ENCODE peak calls at places on chromosome X, in seven cellular contexts. One of them, this sample, is unnamed.

GRCh38 chrX:74420194-74421035 is 878 bp upstream of the SLC16A2 start:
- DNase-seq in H1: peak
- DNase-seq in mesendoderm: peak
- DNase-seq in mesenchymal stem cell: peak
- DNase-seq in neuronal stem cell: peak
- DNase-seq in IMR-90: peak
- DNase-seq in H9: peak
- DNase-seq in this sample: peak

GRCh38 chrX:14344172-14344940 is 185.0 kb upstream of the GLRA2 start:
- DNase-seq in neuronal stem cell: no peak
- DNase-seq in H1: no peak
- DNase-seq in H9: no peak
- DNase-seq in mesendoderm: no peak
- DNase-seq in mesenchymal stem cell: no peak
- DNase-seq in IMR-90: no peak
- DNase-seq in this sample: no peak

GRCh38 chrX:21373637-21374162 is 518 bp upstream of the CNKSR2 start:
- DNase-seq in H9: peak
- DNase-seq in H1: no peak
- DNase-seq in mesenchymal stem cell: no peak
- DNase-seq in IMR-90: no peak
- DNase-seq in neuronal stem cell: no peak
- DNase-seq in mesendoderm: peak
- DNase-seq in this sample: peak

GRCh38 chrX:115595049-115595448 is 34.1 kb downstream of the PLS3 start:
- DNase-seq in H9: no peak
- DNase-seq in mesendoderm: no peak
- DNase-seq in neuronal stem cell: no peak
- DNase-seq in H1: no peak
- DNase-seq in mesenchymal stem cell: no peak
- DNase-seq in IMR-90: no peak
- DNase-seq in this sample: no peak

GRCh38 chrX:18833071-18833731 is 125.8 kb downstream of the PPEF1 start:
- DNase-seq in IMR-90: peak
- DNase-seq in H9: no peak
- DNase-seq in H1: no peak
- DNase-seq in mesendoderm: no peak
- DNase-seq in mesenchymal stem cell: no peak
- DNase-seq in neuronal stem cell: no peak
- DNase-seq in this sample: peak

GRCh38 chrX:146144090-146144489 is 326.5 kb downstream of the SLITRK2 start:
- DNase-seq in mesendoderm: no peak
- DNase-seq in mesenchymal stem cell: no peak
- DNase-seq in H1: no peak
- DNase-seq in H9: no peak
- DNase-seq in IMR-90: no peak
- DNase-seq in neuronal stem cell: no peak
- DNase-seq in this sample: no peak

GRCh38 chrX:120450163-120450562 is 18.9 kb downstream of the LAMP2 start:
- DNase-seq in H1: no peak
- DNase-seq in IMR-90: no peak
- DNase-seq in neuronal stem cell: no peak
- DNase-seq in mesendoderm: peak
- DNase-seq in mesenchymal stem cell: no peak
- DNase-seq in H9: no peak
- DNase-seq in this sample: no peak

GRCh38 chrX:103453655-103454054 is 65.6 kb downstream of the RAB40A start:
- DNase-seq in IMR-90: peak
- DNase-seq in mesendoderm: no peak
- DNase-seq in mesenchymal stem cell: peak
- DNase-seq in neuronal stem cell: no peak
- DNase-seq in H9: no peak
- DNase-seq in H1: no peak
- DNase-seq in this sample: no peak

GRCh38 chrX:19672211-19672814 is 157.0 kb upstream of the MAP3K15 start:
- DNase-seq in mesendoderm: no peak
- DNase-seq in H1: no peak
- DNase-seq in IMR-90: no peak
- DNase-seq in H9: no peak
- DNase-seq in mesenchymal stem cell: no peak
- DNase-seq in neuronal stem cell: no peak
- DNase-seq in this sample: peak

GRCh38 chrX:50470103-50471031 is at the start of gene DGKK:
- DNase-seq in neuronal stem cell: peak
- DNase-seq in H1: peak
- DNase-seq in mesenchymal stem cell: no peak
- DNase-seq in H9: peak
- DNase-seq in mesendoderm: peak
- DNase-seq in IMR-90: no peak
- DNase-seq in this sample: no peak

GRCh38 chrX:129771266-129771995 is 8.3 kb upstream of the SASH3 start:
- DNase-seq in H9: no peak
- DNase-seq in neuronal stem cell: no peak
- DNase-seq in IMR-90: no peak
- DNase-seq in H1: no peak
- DNase-seq in mesendoderm: no peak
- DNase-seq in mesenchymal stem cell: no peak
- DNase-seq in this sample: no peak

GRCh38 chrX:46757593-46757992 is 1.3 kb downstream of the SLC9A7 start:
- DNase-seq in mesenchymal stem cell: no peak
- DNase-seq in IMR-90: peak
- DNase-seq in neuronal stem cell: no peak
- DNase-seq in mesendoderm: no peak
- DNase-seq in H1: no peak
- DNase-seq in H9: no peak
- DNase-seq in this sample: no peak

GRCh38 chrX:76064825-76065224 is 108.0 kb upstream of the PBDC1 start:
- DNase-seq in H1: no peak
- DNase-seq in H9: no peak
- DNase-seq in IMR-90: no peak
- DNase-seq in mesendoderm: no peak
- DNase-seq in neuronal stem cell: no peak
- DNase-seq in mesenchymal stem cell: no peak
- DNase-seq in this sample: no peak

GRCh38 chrX:64188901-64189300 is 16.6 kb downstream of the AMER1 start:
- DNase-seq in mesenchymal stem cell: no peak
- DNase-seq in H9: no peak
- DNase-seq in H1: no peak
- DNase-seq in IMR-90: no peak
- DNase-seq in mesendoderm: no peak
- DNase-seq in neuronal stem cell: no peak
- DNase-seq in this sample: no peak

GRCh38 chrX:106608016-106608415 is 3.8 kb upstream of the RADX start:
- DNase-seq in H9: no peak
- DNase-seq in mesenchymal stem cell: no peak
- DNase-seq in IMR-90: no peak
- DNase-seq in mesendoderm: peak
- DNase-seq in H1: no peak
- DNase-seq in neuronal stem cell: no peak
- DNase-seq in this sample: no peak

GRCh38 chrX:17525762-17526555 is 151.0 kb downstream of the NHS start:
- DNase-seq in mesenchymal stem cell: no peak
- DNase-seq in IMR-90: peak
- DNase-seq in H1: no peak
- DNase-seq in neuronal stem cell: no peak
- DNase-seq in mesendoderm: no peak
- DNase-seq in H9: no peak
- DNase-seq in this sample: peak

DNA sequence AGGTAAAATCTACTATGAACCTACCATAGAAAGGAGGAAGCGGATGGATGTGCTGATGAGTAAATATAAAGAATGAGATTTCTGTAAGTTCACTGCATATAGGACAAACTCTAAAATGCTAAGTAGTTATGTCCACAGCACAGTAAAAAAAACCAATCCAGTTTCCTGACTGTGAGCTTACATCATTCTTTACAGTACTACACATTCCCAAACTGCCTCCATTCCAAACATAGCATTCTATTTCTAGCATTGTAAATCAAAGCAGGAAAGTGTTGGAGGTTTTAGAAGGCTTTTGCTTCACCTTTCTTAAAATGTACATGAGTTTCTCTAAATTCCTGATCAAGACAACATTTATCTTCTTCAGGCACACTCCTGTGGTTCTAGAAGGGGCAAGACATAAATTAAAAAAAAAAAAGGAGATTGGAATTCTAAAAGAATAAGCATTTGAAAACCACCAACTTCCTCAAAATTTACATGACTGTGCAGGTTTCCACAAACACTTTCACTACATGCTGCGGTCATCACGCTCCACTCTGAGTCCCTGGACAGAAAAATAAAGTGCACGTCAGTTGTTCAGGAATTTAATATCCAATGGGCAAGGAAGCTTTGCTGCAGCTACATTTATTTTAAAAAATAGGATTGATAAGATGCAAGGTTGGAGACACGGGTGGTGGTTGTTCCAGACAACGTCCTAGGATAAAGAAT is 297.6 kb upstream of the STS start:
- DNase-seq in mesendoderm: peak
- DNase-seq in IMR-90: peak
- DNase-seq in neuronal stem cell: no peak
- DNase-seq in mesenchymal stem cell: peak
- DNase-seq in H9: no peak
- DNase-seq in H1: no peak
- DNase-seq in this sample: peak
- H3K18ac ChIP-seq in mesendoderm: no peak
- H3K18ac ChIP-seq in IMR-90: no peak
- H3K18ac ChIP-seq in neuronal stem cell: no peak
- H3K18ac ChIP-seq in mesenchymal stem cell: no peak
- H3K18ac ChIP-seq in H9: peak
- H3K18ac ChIP-seq in H1: no peak
- H3K18ac ChIP-seq in this sample: no peak

GRCh38 chrX:5236749-5237148 is 991.9 kb downstream of the NLGN4X start:
- DNase-seq in neuronal stem cell: no peak
- DNase-seq in mesenchymal stem cell: peak
- DNase-seq in H1: no peak
- DNase-seq in H9: no peak
- DNase-seq in IMR-90: no peak
- DNase-seq in mesendoderm: no peak
- DNase-seq in this sample: peak
- H3K18ac ChIP-seq in neuronal stem cell: no peak
- H3K18ac ChIP-seq in mesenchymal stem cell: no peak
- H3K18ac ChIP-seq in H1: no peak
- H3K18ac ChIP-seq in H9: no peak
- H3K18ac ChIP-seq in IMR-90: no peak
- H3K18ac ChIP-seq in mesendoderm: no peak
- H3K18ac ChIP-seq in this sample: no peak

DNA sequence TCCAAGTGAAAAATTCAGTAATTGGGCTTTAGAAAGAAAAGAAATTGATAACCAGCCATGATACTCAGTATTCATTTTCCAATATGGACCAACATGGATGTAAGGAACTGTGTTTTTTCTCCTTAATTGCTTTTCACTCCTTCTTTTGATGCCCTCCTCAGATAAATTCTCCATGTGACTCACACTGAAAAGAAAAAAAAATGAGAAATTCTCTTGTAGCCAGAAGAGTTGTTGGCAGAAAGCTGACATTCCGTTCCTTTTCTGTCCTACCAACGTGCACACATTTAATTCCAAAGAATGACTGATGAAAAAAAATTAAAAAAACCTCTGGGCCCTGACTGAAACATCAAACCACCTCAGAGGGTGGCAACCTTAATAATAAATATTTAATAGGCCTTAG is 153.1 kb downstream of the AMELX start:
- DNase-seq in mesendoderm: no peak
- DNase-seq in neuronal stem cell: no peak
- DNase-seq in H9: no peak
- DNase-seq in H1: no peak
- DNase-seq in IMR-90: peak
- DNase-seq in mesenchymal stem cell: no peak
- DNase-seq in this sample: no peak
- H3K18ac ChIP-seq in mesendoderm: no peak
- H3K18ac ChIP-seq in neuronal stem cell: no peak
- H3K18ac ChIP-seq in H9: no peak
- H3K18ac ChIP-seq in H1: no peak
- H3K18ac ChIP-seq in IMR-90: no peak
- H3K18ac ChIP-seq in mesenchymal stem cell: no peak
- H3K18ac ChIP-seq in this sample: no peak

GRCh38 chrX:132025085-132025484 is 2.0 kb downstream of the STK26 start:
- DNase-seq in mesendoderm: peak
- DNase-seq in IMR-90: no peak
- DNase-seq in mesenchymal stem cell: peak
- DNase-seq in H1: no peak
- DNase-seq in neuronal stem cell: no peak
- DNase-seq in H9: no peak
- DNase-seq in this sample: no peak

GRCh38 chrX:132022863-132023116 is 312 bp upstream of the STK26 start:
- DNase-seq in H9: no peak
- DNase-seq in mesendoderm: no peak
- DNase-seq in H1: no peak
- DNase-seq in IMR-90: no peak
- DNase-seq in mesenchymal stem cell: no peak
- DNase-seq in neuronal stem cell: no peak
- DNase-seq in this sample: no peak

GRCh38 chrX:132022115-132022862 is 813 bp upstream of the STK26 start:
- DNase-seq in H9: no peak
- DNase-seq in neuronal stem cell: no peak
- DNase-seq in mesendoderm: peak
- DNase-seq in IMR-90: no peak
- DNase-seq in mesenchymal stem cell: peak
- DNase-seq in H1: peak
- DNase-seq in this sample: peak

GRCh38 chrX:132023896-132024386 is 839 bp downstream of the STK26 start:
- DNase-seq in neuronal stem cell: peak
- DNase-seq in IMR-90: no peak
- DNase-seq in H9: peak
- DNase-seq in mesenchymal stem cell: peak
- DNase-seq in H1: peak
- DNase-seq in mesendoderm: peak
- DNase-seq in this sample: peak

GRCh38 chrX:132023117-132023895 is at the start of gene STK26:
- DNase-seq in IMR-90: no peak
- DNase-seq in neuronal stem cell: peak
- DNase-seq in mesenchymal stem cell: peak
- DNase-seq in H1: peak
- DNase-seq in H9: peak
- DNase-seq in mesendoderm: peak
- DNase-seq in this sample: peak
- H3K18ac ChIP-seq in IMR-90: no peak
- H3K18ac ChIP-seq in neuronal stem cell: peak
- H3K18ac ChIP-seq in mesenchymal stem cell: peak
- H3K18ac ChIP-seq in H1: peak
- H3K18ac ChIP-seq in H9: peak
- H3K18ac ChIP-seq in mesendoderm: peak
- H3K18ac ChIP-seq in this sample: peak

GRCh38 chrX:29587107-29587506 is 628.3 kb upstream of the MAGEB2 start:
- DNase-seq in mesendoderm: no peak
- DNase-seq in H1: no peak
- DNase-seq in neuronal stem cell: no peak
- DNase-seq in H9: no peak
- DNase-seq in mesenchymal stem cell: no peak
- DNase-seq in IMR-90: no peak
- DNase-seq in this sample: no peak
- H3K18ac ChIP-seq in mesendoderm: no peak
- H3K18ac ChIP-seq in H1: no peak
- H3K18ac ChIP-seq in neuronal stem cell: no peak
- H3K18ac ChIP-seq in H9: no peak
- H3K18ac ChIP-seq in mesenchymal stem cell: no peak
- H3K18ac ChIP-seq in IMR-90: no peak
- H3K18ac ChIP-seq in this sample: no peak

DNA sequence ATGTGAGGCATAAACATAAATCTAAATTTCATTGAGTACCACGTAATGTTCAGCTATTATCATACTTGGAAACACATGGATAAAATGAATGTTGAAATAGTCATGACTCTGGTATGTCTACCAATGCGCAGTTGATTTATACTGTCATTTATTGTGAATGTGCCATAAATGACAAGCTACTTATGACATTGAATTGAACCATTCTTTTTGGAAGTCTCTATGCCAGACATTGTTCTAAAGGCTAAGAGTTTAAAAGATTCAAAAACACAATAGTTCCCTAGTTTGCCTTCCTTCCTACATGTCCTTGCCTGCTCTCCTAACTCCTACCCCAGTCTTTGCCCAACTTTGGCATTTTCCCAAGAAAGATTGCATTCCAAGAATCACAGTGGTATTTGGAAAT is 96.6 kb upstream of the DMD start:
- DNase-seq in IMR-90: peak
- DNase-seq in mesendoderm: no peak
- DNase-seq in mesenchymal stem cell: no peak
- DNase-seq in H9: no peak
- DNase-seq in H1: no peak
- DNase-seq in neuronal stem cell: no peak
- DNase-seq in this sample: peak
- H3K18ac ChIP-seq in IMR-90: no peak
- H3K18ac ChIP-seq in mesendoderm: no peak
- H3K18ac ChIP-seq in mesenchymal stem cell: no peak
- H3K18ac ChIP-seq in H9: no peak
- H3K18ac ChIP-seq in H1: no peak
- H3K18ac ChIP-seq in neuronal stem cell: no peak
- H3K18ac ChIP-seq in this sample: no peak